ENCODE peak calls at places on chromosomes 1 and 21, in eight cellular contexts. M is cardiac muscle cell, E is neural progenitor cell, V is heart right ventricle, Y is adrenal gland, U is BE2C, X is AG04450, R is left lung. D is an unnamed sample.

GRCh38 chr1:227451954-227452353 is 111.4 kb upstream of the ZNF678 start:
- DNase-seq in M (no peak), E (no peak), V (no peak), Y (no peak), U (no peak), X (no peak), R (no peak), D (no peak)

GRCh38 chr1:25820247-25821111 is 725 bp downstream of the MTFR1L start:
- DNase-seq in M (peak; percentile 51), E (peak; percentile 76), V (no peak), Y (peak; percentile 81), U (peak; percentile 44), X (no peak), R (peak; percentile 86), D (peak; percentile 74)

GRCh38 chr1:48870596-48870995 is 93.9 kb upstream of the BEND5 start:
- DNase-seq in M (peak; percentile 35), E (peak; percentile 51), V (no peak), Y (no peak), U (peak; percentile 13), X (no peak), R (no peak), D (no peak)

GRCh38 chr1:41795205-41795762 is 123.4 kb downstream of the HIVEP3 start:
- DNase-seq in M (peak; percentile 63), E (no peak), V (no peak), Y (no peak), U (no peak), X (no peak), R (no peak), D (peak; percentile 68)

GRCh38 chr1:10225573-10225972 is 15.2 kb downstream of the KIF1B start:
- DNase-seq in M (no peak), E (no peak), V (no peak), Y (no peak), U (no peak), X (no peak), R (no peak), D (peak; percentile 69)

GRCh38 chr1:19169642-19170041 is 40.4 kb downstream of the UBR4 start:
- DNase-seq in M (no peak), E (no peak), V (no peak), Y (no peak), U (no peak), X (peak; percentile 32), R (no peak), D (peak; percentile 25)

GRCh38 chr1:208207388-208208131 is 36.6 kb downstream of the PLXNA2 start:
- DNase-seq in M (peak; percentile 98), E (no peak), V (peak; percentile 40), Y (peak; percentile 52), U (no peak), X (peak; percentile 53), R (peak; percentile 75), D (peak; percentile 90)

GRCh38 chr1:203480525-203481084 is 5.0 kb downstream of the PRELP start:
- DNase-seq in M (peak; percentile 95), E (no peak), V (peak; percentile 69), Y (peak; percentile 41), U (peak; percentile 84), X (peak; percentile 84), R (peak; percentile 89), D (peak; percentile 94)

GRCh38 chr1:147078606-147079399 is 93.5 kb downstream of the PRKAB2 start:
- DNase-seq in M (no peak), E (no peak), V (no peak), Y (no peak), U (no peak), X (no peak), R (no peak), D (no peak)

GRCh38 chr1:39947265-39947664 is 7.7 kb upstream of the MFSD2A start:
- DNase-seq in M (no peak), E (no peak), V (no peak), Y (no peak), U (no peak), X (no peak), R (no peak), D (no peak)

GRCh38 chr21:33029512-33029921 is 3.8 kb downstream of the OLIG2 start:
- DNase-seq in M (no peak), E (peak; percentile 44), V (no peak), Y (no peak), U (no peak), X (no peak), R (no peak), D (no peak)

GRCh38 chr1:31183927-31184554 is 55.6 kb downstream of the NKAIN1 start:
- DNase-seq in M (peak; percentile 49), E (peak; percentile 80), V (no peak), Y (peak; percentile 62), U (peak; percentile 47), X (no peak), R (no peak), D (peak; percentile 40)

GRCh38 chr1:166307261-166308188 is 140.7 kb upstream of the FAM78B start:
- DNase-seq in M (no peak), E (no peak), V (peak; percentile 50), Y (no peak), U (peak; percentile 81), X (no peak), R (no peak), D (no peak)

GRCh38 chr1:111062081-111062480 is 77.8 kb downstream of the DRAM2 start:
- DNase-seq in M (no peak), E (no peak), V (no peak), Y (no peak), U (no peak), X (no peak), R (no peak), D (no peak)

GRCh38 chr1:9867408-9868243 is 42.4 kb downstream of the CTNNBIP1 start:
- DNase-seq in M (peak; percentile 76), E (peak; percentile 84), V (peak; percentile 79), Y (peak; percentile 90), U (peak; percentile 70), X (peak; percentile 21), R (peak; percentile 94), D (peak; percentile 70)

GRCh38 chr1:54474500-54475235 is 68.5 kb upstream of the SSBP3 start:
- DNase-seq in M (no peak), E (peak; percentile 84), V (peak; percentile 40), Y (no peak), U (peak; percentile 34), X (no peak), R (no peak), D (no peak)

GRCh38 chr21:41632748-41633475 is 125.0 kb upstream of the TMPRSS2 start:
- DNase-seq in M (no peak), E (no peak), V (no peak), Y (no peak), U (no peak), X (no peak), R (no peak), D (no peak)

GRCh38 chr1:166952002-166952746 is 23.2 kb downstream of the ILDR2 start:
- DNase-seq in M (peak; percentile 65), E (peak; percentile 41), V (no peak), Y (no peak), U (no peak), X (peak; percentile 23), R (no peak), D (peak; percentile 24)

GRCh38 chr21:31366825-31367224 is 22.8 kb upstream of the TIAM1 start:
- DNase-seq in M (peak; percentile 94), E (no peak), V (no peak), Y (no peak), U (no peak), X (peak; percentile 48), R (no peak), D (peak; percentile 45)

GRCh38 chr21:34510148-34511142 is 1.6 kb downstream of the KCNE1 start:
- DNase-seq in M (peak; percentile 83), E (peak; percentile 82), V (peak; percentile 84), Y (peak; percentile 82), U (peak; percentile 39), X (no peak), R (peak; percentile 94), D (peak; percentile 82)

GRCh38 chr1:45512641-45513054 is 9.0 kb downstream of the PRDX1 start:
- DNase-seq in M (peak; percentile 75), E (peak; percentile 84), V (no peak), Y (peak; percentile 77), U (peak; percentile 63), X (no peak), R (no peak), D (peak; percentile 86)

GRCh38 chr1:8660455-8660854 is 157.0 kb downstream of the RERE start:
- DNase-seq in M (peak; percentile 90), E (no peak), V (peak; percentile 30), Y (peak; percentile 60), U (peak; percentile 16), X (peak; percentile 74), R (no peak), D (peak; percentile 88)

DNA sequence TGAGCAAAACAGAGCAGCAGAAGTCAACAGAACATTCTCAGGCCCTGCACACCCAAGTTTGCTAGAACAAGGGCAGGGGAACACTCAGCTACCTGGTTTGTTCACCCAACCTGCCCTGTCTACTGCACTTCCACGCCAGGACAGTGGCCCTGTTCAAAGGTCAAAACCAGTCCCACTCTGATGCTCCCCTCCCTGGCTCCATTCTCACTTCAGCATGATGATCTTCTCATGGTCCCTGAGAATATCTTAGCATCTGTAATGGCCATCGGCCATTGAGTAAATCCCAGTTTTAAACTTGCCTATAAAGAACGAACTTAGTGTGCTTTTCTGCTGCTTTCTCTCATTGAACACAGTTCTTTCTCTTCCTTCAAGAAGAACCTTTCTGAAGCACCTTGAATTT is 293.6 kb downstream of the SMYD3 start:
- DNase-seq in M (no peak), E (no peak), V (no peak), Y (no peak), U (no peak), X (no peak), R (no peak), D (no peak)
- H3K4me3 ChIP-seq in M (no peak overlapping the region), E (no peak overlapping the region), V (no peak overlapping the region), Y (no peak overlapping the region), U (no peak overlapping the region), X (no peak overlapping the region), R (no peak overlapping the region), D (no peak overlapping the region)

GRCh38 chr1:211775208-211775607 is 55.4 kb downstream of the LPGAT1 start:
- DNase-seq in M (no peak), E (no peak), V (no peak), Y (no peak), U (no peak), X (no peak), R (no peak), D (no peak)
- TF ChIP-seq CTCF in M (no peak), E (no peak), V (no peak), Y (no peak), U (no peak), X (no peak), R (no peak), D (no peak)

GRCh38 chr1:50955116-50955515 is 5.0 kb downstream of the FAF1 start:
- DNase-seq in M (no peak), E (no peak), V (no peak), Y (no peak), U (no peak), X (no peak), R (no peak), D (no peak)

GRCh38 chr1:50964863-50965262 is 4.8 kb upstream of the FAF1 start:
- DNase-seq in M (no peak), E (no peak), V (no peak), Y (no peak), U (no peak), X (no peak), R (no peak), D (no peak)

GRCh38 chr1:50959913-50960844 is at the start of gene FAF1:
- DNase-seq in M (peak; percentile 98), E (peak; percentile 99), V (peak; percentile 97), Y (peak; percentile 97), U (peak; percentile 93), X (peak; percentile 78), R (peak; percentile 99), D (peak; percentile 97)

GRCh38 chr1:50959303-50959912 is 659 bp downstream of the FAF1 start:
- DNase-seq in M (peak; percentile 32), E (no peak), V (no peak), Y (peak; percentile 53), U (no peak), X (no peak), R (no peak), D (peak; percentile 33)
- H3K4me3 ChIP-seq in M (peak overlapping the region; percentile 93), E (peak overlapping the region; percentile 95), V (peak overlapping the region; percentile 77), Y (peak overlapping the region; percentile 34), U (peak overlapping the region; percentile 90), X (peak overlapping the region; percentile 72), R (peak overlapping the region; percentile 57), D (peak overlapping the region; percentile 95)

GRCh38 chr1:244254467-244254866 is 197.2 kb downstream of the ADSS2 start:
- DNase-seq in M (no peak), E (no peak), V (no peak), Y (no peak), U (no peak), X (no peak), R (peak; percentile 80), D (no peak)
- TF ChIP-seq CTCF in M (no peak), E (no peak), V (no peak), Y (no peak), U (no peak), X (no peak), R (no peak), D (no peak)

D was measured in fibroblast of villous mesenchyme.